ENCODE peak calls at places on chromosome 13, in ten cellular contexts. One of them, this sample, is unnamed.

GRCh38 chr13:112790735-112791641 is 101.2 kb downstream of the ATP11A start:
- DNase-seq in activated T-cell treated with anti-CD3 and anti-CD28 coated beads for 1 hour: no peak
- DNase-seq in hippocampal formation: no peak
- DNase-seq in heart left ventricle: no peak
- DNase-seq in effector CD4-positive, alpha-beta T cell: no peak
- DNase-seq in stimulated activated CD4-positive, alpha-beta T cell treated with anti-CD3 and anti-CD28 coated beads, Interleukin-4, amount 100 ng/mL, for 1 hour: no peak
- DNase-seq in COR-L47: no peak
- DNase-seq in NCI-H1105: no peak
- DNase-seq in nephron progenitor cell: no peak
- DNase-seq in activated T-helper 1 cell treated with Interleukin-2 at 50 U/mL for 16 hours: no peak
- DNase-seq in this sample: no peak

GRCh38 chr13:25267715-25268114 is 19.6 kb downstream of the MTMR6 start:
- DNase-seq in nephron progenitor cell: no peak
- DNase-seq in stimulated activated CD4-positive, alpha-beta T cell treated with anti-CD3 and anti-CD28 coated beads, Interleukin-4, amount 100 ng/mL, for 1 hour: no peak
- DNase-seq in COR-L47: no peak
- DNase-seq in activated T-cell treated with anti-CD3 and anti-CD28 coated beads for 1 hour: no peak
- DNase-seq in NCI-H1105: no peak
- DNase-seq in hippocampal formation: no peak
- DNase-seq in heart left ventricle: no peak
- DNase-seq in activated T-helper 1 cell treated with Interleukin-2 at 50 U/mL for 16 hours: no peak
- DNase-seq in effector CD4-positive, alpha-beta T cell: no peak
- DNase-seq in this sample: no peak

GRCh38 chr13:35471466-35472307 is 4.8 kb downstream of the MAB21L1 start:
- DNase-seq in hippocampal formation: no peak
- DNase-seq in effector CD4-positive, alpha-beta T cell: no peak
- DNase-seq in stimulated activated CD4-positive, alpha-beta T cell treated with anti-CD3 and anti-CD28 coated beads, Interleukin-4, amount 100 ng/mL, for 1 hour: no peak
- DNase-seq in COR-L47: no peak
- DNase-seq in activated T-helper 1 cell treated with Interleukin-2 at 50 U/mL for 16 hours: no peak
- DNase-seq in activated T-cell treated with anti-CD3 and anti-CD28 coated beads for 1 hour: no peak
- DNase-seq in NCI-H1105: no peak
- DNase-seq in heart left ventricle: no peak
- DNase-seq in nephron progenitor cell: peak; percentile 36
- DNase-seq in this sample: no peak

GRCh38 chr13:32538234-32538620 is 368 bp downstream of the N4BP2L2 start:
- DNase-seq in NCI-H1105: no peak
- DNase-seq in COR-L47: no peak
- DNase-seq in effector CD4-positive, alpha-beta T cell: no peak
- DNase-seq in hippocampal formation: no peak
- DNase-seq in activated T-helper 1 cell treated with Interleukin-2 at 50 U/mL for 16 hours: no peak
- DNase-seq in heart left ventricle: no peak
- DNase-seq in stimulated activated CD4-positive, alpha-beta T cell treated with anti-CD3 and anti-CD28 coated beads, Interleukin-4, amount 100 ng/mL, for 1 hour: no peak
- DNase-seq in activated T-cell treated with anti-CD3 and anti-CD28 coated beads for 1 hour: no peak
- DNase-seq in nephron progenitor cell: peak; percentile 33
- DNase-seq in this sample: no peak

GRCh38 chr13:108276060-108276459 is 6.5 kb downstream of the TNFSF13B start:
- DNase-seq in activated T-helper 1 cell treated with Interleukin-2 at 50 U/mL for 16 hours: no peak
- DNase-seq in heart left ventricle: no peak
- DNase-seq in NCI-H1105: no peak
- DNase-seq in activated T-cell treated with anti-CD3 and anti-CD28 coated beads for 1 hour: no peak
- DNase-seq in nephron progenitor cell: no peak
- DNase-seq in stimulated activated CD4-positive, alpha-beta T cell treated with anti-CD3 and anti-CD28 coated beads, Interleukin-4, amount 100 ng/mL, for 1 hour: no peak
- DNase-seq in COR-L47: no peak
- DNase-seq in effector CD4-positive, alpha-beta T cell: no peak
- DNase-seq in hippocampal formation: no peak
- DNase-seq in this sample: no peak

GRCh38 chr13:79682164-79682563 is 201.2 kb downstream of the NDFIP2 start:
- DNase-seq in effector CD4-positive, alpha-beta T cell: no peak
- DNase-seq in nephron progenitor cell: no peak
- DNase-seq in hippocampal formation: no peak
- DNase-seq in activated T-helper 1 cell treated with Interleukin-2 at 50 U/mL for 16 hours: no peak
- DNase-seq in COR-L47: no peak
- DNase-seq in heart left ventricle: no peak
- DNase-seq in stimulated activated CD4-positive, alpha-beta T cell treated with anti-CD3 and anti-CD28 coated beads, Interleukin-4, amount 100 ng/mL, for 1 hour: no peak
- DNase-seq in activated T-cell treated with anti-CD3 and anti-CD28 coated beads for 1 hour: no peak
- DNase-seq in NCI-H1105: no peak
- DNase-seq in this sample: no peak

GRCh38 chr13:19117913-19118739 is 63.5 kb downstream of the TUBA3C start:
- DNase-seq in heart left ventricle: no peak
- DNase-seq in COR-L47: no peak
- DNase-seq in NCI-H1105: no peak
- DNase-seq in activated T-helper 1 cell treated with Interleukin-2 at 50 U/mL for 16 hours: no peak
- DNase-seq in hippocampal formation: no peak
- DNase-seq in activated T-cell treated with anti-CD3 and anti-CD28 coated beads for 1 hour: no peak
- DNase-seq in stimulated activated CD4-positive, alpha-beta T cell treated with anti-CD3 and anti-CD28 coated beads, Interleukin-4, amount 100 ng/mL, for 1 hour: no peak
- DNase-seq in nephron progenitor cell: no peak
- DNase-seq in effector CD4-positive, alpha-beta T cell: no peak
- DNase-seq in this sample: no peak

GRCh38 chr13:42102961-42103688 is 54.7 kb downstream of the DGKH start:
- DNase-seq in hippocampal formation: no peak
- DNase-seq in activated T-cell treated with anti-CD3 and anti-CD28 coated beads for 1 hour: no peak
- DNase-seq in NCI-H1105: no peak
- DNase-seq in heart left ventricle: no peak
- DNase-seq in effector CD4-positive, alpha-beta T cell: no peak
- DNase-seq in stimulated activated CD4-positive, alpha-beta T cell treated with anti-CD3 and anti-CD28 coated beads, Interleukin-4, amount 100 ng/mL, for 1 hour: no peak
- DNase-seq in activated T-helper 1 cell treated with Interleukin-2 at 50 U/mL for 16 hours: no peak
- DNase-seq in COR-L47: no peak
- DNase-seq in nephron progenitor cell: no peak
- DNase-seq in this sample: no peak

GRCh38 chr13:45951724-45952123 is 100.2 kb upstream of the SIAH3 start:
- DNase-seq in effector CD4-positive, alpha-beta T cell: no peak
- DNase-seq in hippocampal formation: no peak
- DNase-seq in COR-L47: no peak
- DNase-seq in heart left ventricle: no peak
- DNase-seq in activated T-cell treated with anti-CD3 and anti-CD28 coated beads for 1 hour: no peak
- DNase-seq in NCI-H1105: no peak
- DNase-seq in stimulated activated CD4-positive, alpha-beta T cell treated with anti-CD3 and anti-CD28 coated beads, Interleukin-4, amount 100 ng/mL, for 1 hour: no peak
- DNase-seq in nephron progenitor cell: no peak
- DNase-seq in activated T-helper 1 cell treated with Interleukin-2 at 50 U/mL for 16 hours: no peak
- DNase-seq in this sample: no peak

GRCh38 chr13:44365008-44365407 is 8.6 kb upstream of the SERP2 start:
- DNase-seq in COR-L47: no peak
- DNase-seq in hippocampal formation: no peak
- DNase-seq in stimulated activated CD4-positive, alpha-beta T cell treated with anti-CD3 and anti-CD28 coated beads, Interleukin-4, amount 100 ng/mL, for 1 hour: no peak
- DNase-seq in activated T-helper 1 cell treated with Interleukin-2 at 50 U/mL for 16 hours: no peak
- DNase-seq in activated T-cell treated with anti-CD3 and anti-CD28 coated beads for 1 hour: no peak
- DNase-seq in heart left ventricle: no peak
- DNase-seq in NCI-H1105: no peak
- DNase-seq in effector CD4-positive, alpha-beta T cell: no peak
- DNase-seq in nephron progenitor cell: no peak
- DNase-seq in this sample: no peak

GRCh38 chr13:86269511-86269910 is 470.3 kb upstream of the SLITRK6 start:
- DNase-seq in stimulated activated CD4-positive, alpha-beta T cell treated with anti-CD3 and anti-CD28 coated beads, Interleukin-4, amount 100 ng/mL, for 1 hour: no peak
- DNase-seq in heart left ventricle: no peak
- DNase-seq in effector CD4-positive, alpha-beta T cell: no peak
- DNase-seq in COR-L47: no peak
- DNase-seq in activated T-helper 1 cell treated with Interleukin-2 at 50 U/mL for 16 hours: no peak
- DNase-seq in hippocampal formation: no peak
- DNase-seq in activated T-cell treated with anti-CD3 and anti-CD28 coated beads for 1 hour: no peak
- DNase-seq in nephron progenitor cell: no peak
- DNase-seq in NCI-H1105: no peak
- DNase-seq in this sample: no peak

GRCh38 chr13:67094952-67095351 is 135.2 kb downstream of the PCDH9 start:
- DNase-seq in stimulated activated CD4-positive, alpha-beta T cell treated with anti-CD3 and anti-CD28 coated beads, Interleukin-4, amount 100 ng/mL, for 1 hour: no peak
- DNase-seq in hippocampal formation: no peak
- DNase-seq in effector CD4-positive, alpha-beta T cell: no peak
- DNase-seq in COR-L47: no peak
- DNase-seq in nephron progenitor cell: no peak
- DNase-seq in NCI-H1105: no peak
- DNase-seq in heart left ventricle: no peak
- DNase-seq in activated T-helper 1 cell treated with Interleukin-2 at 50 U/mL for 16 hours: no peak
- DNase-seq in activated T-cell treated with anti-CD3 and anti-CD28 coated beads for 1 hour: no peak
- DNase-seq in this sample: no peak

GRCh38 chr13:112182251-112182650 is 115.3 kb downstream of the SOX1 start:
- DNase-seq in activated T-cell treated with anti-CD3 and anti-CD28 coated beads for 1 hour: no peak
- DNase-seq in COR-L47: no peak
- DNase-seq in heart left ventricle: no peak
- DNase-seq in hippocampal formation: no peak
- DNase-seq in effector CD4-positive, alpha-beta T cell: no peak
- DNase-seq in stimulated activated CD4-positive, alpha-beta T cell treated with anti-CD3 and anti-CD28 coated beads, Interleukin-4, amount 100 ng/mL, for 1 hour: no peak
- DNase-seq in NCI-H1105: no peak
- DNase-seq in nephron progenitor cell: no peak
- DNase-seq in activated T-helper 1 cell treated with Interleukin-2 at 50 U/mL for 16 hours: no peak
- DNase-seq in this sample: no peak

GRCh38 chr13:93355094-93355493 is 128.5 kb downstream of the GPC6 start:
- DNase-seq in COR-L47: no peak
- DNase-seq in activated T-helper 1 cell treated with Interleukin-2 at 50 U/mL for 16 hours: no peak
- DNase-seq in hippocampal formation: no peak
- DNase-seq in activated T-cell treated with anti-CD3 and anti-CD28 coated beads for 1 hour: no peak
- DNase-seq in NCI-H1105: no peak
- DNase-seq in heart left ventricle: no peak
- DNase-seq in effector CD4-positive, alpha-beta T cell: no peak
- DNase-seq in stimulated activated CD4-positive, alpha-beta T cell treated with anti-CD3 and anti-CD28 coated beads, Interleukin-4, amount 100 ng/mL, for 1 hour: no peak
- DNase-seq in nephron progenitor cell: no peak
- DNase-seq in this sample: no peak

GRCh38 chr13:32804673-32805260 is 211.5 kb upstream of the KL start:
- DNase-seq in heart left ventricle: no peak
- DNase-seq in NCI-H1105: no peak
- DNase-seq in stimulated activated CD4-positive, alpha-beta T cell treated with anti-CD3 and anti-CD28 coated beads, Interleukin-4, amount 100 ng/mL, for 1 hour: no peak
- DNase-seq in activated T-cell treated with anti-CD3 and anti-CD28 coated beads for 1 hour: no peak
- DNase-seq in nephron progenitor cell: no peak
- DNase-seq in hippocampal formation: no peak
- DNase-seq in effector CD4-positive, alpha-beta T cell: no peak
- DNase-seq in activated T-helper 1 cell treated with Interleukin-2 at 50 U/mL for 16 hours: no peak
- DNase-seq in COR-L47: peak; percentile 54
- DNase-seq in this sample: no peak

GRCh38 chr13:37481005-37481857 is 117.3 kb downstream of the POSTN start:
- DNase-seq in nephron progenitor cell: no peak
- DNase-seq in heart left ventricle: no peak
- DNase-seq in effector CD4-positive, alpha-beta T cell: no peak
- DNase-seq in COR-L47: peak; percentile 65
- DNase-seq in activated T-cell treated with anti-CD3 and anti-CD28 coated beads for 1 hour: no peak
- DNase-seq in NCI-H1105: peak; percentile 34
- DNase-seq in activated T-helper 1 cell treated with Interleukin-2 at 50 U/mL for 16 hours: no peak
- DNase-seq in hippocampal formation: no peak
- DNase-seq in stimulated activated CD4-positive, alpha-beta T cell treated with anti-CD3 and anti-CD28 coated beads, Interleukin-4, amount 100 ng/mL, for 1 hour: no peak
- DNase-seq in this sample: no peak

GRCh38 chr13:99634672-99635071 is 133.4 kb downstream of the TM9SF2 start:
- DNase-seq in nephron progenitor cell: no peak
- DNase-seq in activated T-cell treated with anti-CD3 and anti-CD28 coated beads for 1 hour: no peak
- DNase-seq in stimulated activated CD4-positive, alpha-beta T cell treated with anti-CD3 and anti-CD28 coated beads, Interleukin-4, amount 100 ng/mL, for 1 hour: no peak
- DNase-seq in heart left ventricle: no peak
- DNase-seq in NCI-H1105: no peak
- DNase-seq in hippocampal formation: no peak
- DNase-seq in COR-L47: no peak
- DNase-seq in activated T-helper 1 cell treated with Interleukin-2 at 50 U/mL for 16 hours: no peak
- DNase-seq in effector CD4-positive, alpha-beta T cell: no peak
- DNase-seq in this sample: no peak

GRCh38 chr13:60453490-60453889 is 56.5 kb downstream of the TDRD3 start:
- DNase-seq in activated T-helper 1 cell treated with Interleukin-2 at 50 U/mL for 16 hours: no peak
- DNase-seq in effector CD4-positive, alpha-beta T cell: no peak
- DNase-seq in COR-L47: no peak
- DNase-seq in activated T-cell treated with anti-CD3 and anti-CD28 coated beads for 1 hour: no peak
- DNase-seq in nephron progenitor cell: no peak
- DNase-seq in hippocampal formation: no peak
- DNase-seq in stimulated activated CD4-positive, alpha-beta T cell treated with anti-CD3 and anti-CD28 coated beads, Interleukin-4, amount 100 ng/mL, for 1 hour: no peak
- DNase-seq in NCI-H1105: no peak
- DNase-seq in heart left ventricle: no peak
- DNase-seq in this sample: no peak

GRCh38 chr13:22194106-22194810 is 523.4 kb downstream of the FGF9 start:
- DNase-seq in activated T-helper 1 cell treated with Interleukin-2 at 50 U/mL for 16 hours: no peak
- DNase-seq in stimulated activated CD4-positive, alpha-beta T cell treated with anti-CD3 and anti-CD28 coated beads, Interleukin-4, amount 100 ng/mL, for 1 hour: no peak
- DNase-seq in NCI-H1105: no peak
- DNase-seq in hippocampal formation: no peak
- DNase-seq in heart left ventricle: no peak
- DNase-seq in effector CD4-positive, alpha-beta T cell: no peak
- DNase-seq in activated T-cell treated with anti-CD3 and anti-CD28 coated beads for 1 hour: no peak
- DNase-seq in nephron progenitor cell: no peak
- DNase-seq in COR-L47: no peak
- DNase-seq in this sample: no peak

GRCh38 chr13:71124230-71124629 is 742.8 kb downstream of the DACH1 start:
- DNase-seq in COR-L47: no peak
- DNase-seq in hippocampal formation: no peak
- DNase-seq in stimulated activated CD4-positive, alpha-beta T cell treated with anti-CD3 and anti-CD28 coated beads, Interleukin-4, amount 100 ng/mL, for 1 hour: no peak
- DNase-seq in activated T-cell treated with anti-CD3 and anti-CD28 coated beads for 1 hour: no peak
- DNase-seq in heart left ventricle: no peak
- DNase-seq in effector CD4-positive, alpha-beta T cell: no peak
- DNase-seq in nephron progenitor cell: no peak
- DNase-seq in activated T-helper 1 cell treated with Interleukin-2 at 50 U/mL for 16 hours: no peak
- DNase-seq in NCI-H1105: no peak
- DNase-seq in this sample: no peak

GRCh38 chr13:30581582-30581981 is 36.1 kb upstream of the USPL1 start:
- DNase-seq in heart left ventricle: no peak
- DNase-seq in effector CD4-positive, alpha-beta T cell: no peak
- DNase-seq in stimulated activated CD4-positive, alpha-beta T cell treated with anti-CD3 and anti-CD28 coated beads, Interleukin-4, amount 100 ng/mL, for 1 hour: no peak
- DNase-seq in activated T-cell treated with anti-CD3 and anti-CD28 coated beads for 1 hour: no peak
- DNase-seq in nephron progenitor cell: no peak
- DNase-seq in activated T-helper 1 cell treated with Interleukin-2 at 50 U/mL for 16 hours: no peak
- DNase-seq in hippocampal formation: no peak
- DNase-seq in NCI-H1105: no peak
- DNase-seq in COR-L47: no peak
- DNase-seq in this sample: no peak

GRCh38 chr13:73859841-73860240 is 274.4 kb downstream of the KLF12 start:
- DNase-seq in NCI-H1105: no peak
- DNase-seq in COR-L47: no peak
- DNase-seq in heart left ventricle: no peak
- DNase-seq in activated T-cell treated with anti-CD3 and anti-CD28 coated beads for 1 hour: no peak
- DNase-seq in effector CD4-positive, alpha-beta T cell: no peak
- DNase-seq in activated T-helper 1 cell treated with Interleukin-2 at 50 U/mL for 16 hours: no peak
- DNase-seq in hippocampal formation: no peak
- DNase-seq in stimulated activated CD4-positive, alpha-beta T cell treated with anti-CD3 and anti-CD28 coated beads, Interleukin-4, amount 100 ng/mL, for 1 hour: no peak
- DNase-seq in nephron progenitor cell: no peak
- DNase-seq in this sample: no peak

GRCh38 chr13:99085139-99085845 is 107.4 kb upstream of the DOCK9 start:
- DNase-seq in activated T-cell treated with anti-CD3 and anti-CD28 coated beads for 1 hour: no peak
- DNase-seq in activated T-helper 1 cell treated with Interleukin-2 at 50 U/mL for 16 hours: no peak
- DNase-seq in NCI-H1105: no peak
- DNase-seq in stimulated activated CD4-positive, alpha-beta T cell treated with anti-CD3 and anti-CD28 coated beads, Interleukin-4, amount 100 ng/mL, for 1 hour: no peak
- DNase-seq in COR-L47: no peak
- DNase-seq in nephron progenitor cell: peak; percentile 17
- DNase-seq in effector CD4-positive, alpha-beta T cell: peak; percentile 9
- DNase-seq in heart left ventricle: no peak
- DNase-seq in hippocampal formation: no peak
- DNase-seq in this sample: peak; percentile 28

GRCh38 chr13:113273856-113274590 is 23.0 kb upstream of the LAMP1 start:
- DNase-seq in COR-L47: no peak
- DNase-seq in stimulated activated CD4-positive, alpha-beta T cell treated with anti-CD3 and anti-CD28 coated beads, Interleukin-4, amount 100 ng/mL, for 1 hour: no peak
- DNase-seq in hippocampal formation: no peak
- DNase-seq in nephron progenitor cell: no peak
- DNase-seq in activated T-cell treated with anti-CD3 and anti-CD28 coated beads for 1 hour: no peak
- DNase-seq in heart left ventricle: no peak
- DNase-seq in NCI-H1105: no peak
- DNase-seq in effector CD4-positive, alpha-beta T cell: no peak
- DNase-seq in activated T-helper 1 cell treated with Interleukin-2 at 50 U/mL for 16 hours: no peak
- DNase-seq in this sample: no peak

GRCh38 chr13:24271611-24272451 is 37.5 kb upstream of the C1QTNF9 start:
- DNase-seq in nephron progenitor cell: no peak
- DNase-seq in COR-L47: no peak
- DNase-seq in stimulated activated CD4-positive, alpha-beta T cell treated with anti-CD3 and anti-CD28 coated beads, Interleukin-4, amount 100 ng/mL, for 1 hour: peak; percentile 48
- DNase-seq in activated T-cell treated with anti-CD3 and anti-CD28 coated beads for 1 hour: peak; percentile 43
- DNase-seq in hippocampal formation: peak; percentile 73
- DNase-seq in NCI-H1105: no peak
- DNase-seq in effector CD4-positive, alpha-beta T cell: peak; percentile 63
- DNase-seq in heart left ventricle: peak; percentile 88
- DNase-seq in activated T-helper 1 cell treated with Interleukin-2 at 50 U/mL for 16 hours: peak; percentile 50
- DNase-seq in this sample: peak; percentile 66

GRCh38 chr13:27022571-27023311 is 148.9 kb downstream of the USP12 start:
- DNase-seq in heart left ventricle: no peak
- DNase-seq in NCI-H1105: no peak
- DNase-seq in stimulated activated CD4-positive, alpha-beta T cell treated with anti-CD3 and anti-CD28 coated beads, Interleukin-4, amount 100 ng/mL, for 1 hour: no peak
- DNase-seq in activated T-cell treated with anti-CD3 and anti-CD28 coated beads for 1 hour: no peak
- DNase-seq in effector CD4-positive, alpha-beta T cell: no peak
- DNase-seq in activated T-helper 1 cell treated with Interleukin-2 at 50 U/mL for 16 hours: no peak
- DNase-seq in nephron progenitor cell: no peak
- DNase-seq in COR-L47: peak; percentile 60
- DNase-seq in hippocampal formation: peak; percentile 49
- DNase-seq in this sample: no peak

GRCh38 chr13:75318138-75318833 is 163.7 kb downstream of the TBC1D4 start:
- DNase-seq in stimulated activated CD4-positive, alpha-beta T cell treated with anti-CD3 and anti-CD28 coated beads, Interleukin-4, amount 100 ng/mL, for 1 hour: peak; percentile 10
- DNase-seq in heart left ventricle: no peak
- DNase-seq in NCI-H1105: no peak
- DNase-seq in activated T-cell treated with anti-CD3 and anti-CD28 coated beads for 1 hour: no peak
- DNase-seq in nephron progenitor cell: no peak
- DNase-seq in activated T-helper 1 cell treated with Interleukin-2 at 50 U/mL for 16 hours: no peak
- DNase-seq in effector CD4-positive, alpha-beta T cell: no peak
- DNase-seq in COR-L47: no peak
- DNase-seq in hippocampal formation: no peak
- DNase-seq in this sample: no peak

GRCh38 chr13:95160112-95160906 is 140.9 kb downstream of the ABCC4 start:
- DNase-seq in stimulated activated CD4-positive, alpha-beta T cell treated with anti-CD3 and anti-CD28 coated beads, Interleukin-4, amount 100 ng/mL, for 1 hour: no peak
- DNase-seq in heart left ventricle: no peak
- DNase-seq in nephron progenitor cell: no peak
- DNase-seq in activated T-cell treated with anti-CD3 and anti-CD28 coated beads for 1 hour: no peak
- DNase-seq in hippocampal formation: no peak
- DNase-seq in COR-L47: no peak
- DNase-seq in effector CD4-positive, alpha-beta T cell: no peak
- DNase-seq in NCI-H1105: no peak
- DNase-seq in activated T-helper 1 cell treated with Interleukin-2 at 50 U/mL for 16 hours: no peak
- DNase-seq in this sample: no peak